ENCODE peak calls at places on chromosome X, in eight cellular contexts. N is fibroblast of lung; E is cardiac muscle cell; H is uterus; T is CD8-positive, alpha-beta T cell; Y is IMR-90; X is pancreas; O is EL. G is an unnamed sample.

GRCh38 chrX:15447985-15448639 is 45.0 kb downstream of the PIR start:
- DNase-seq in N (no peak), E (peak), H (no peak), T (no peak), Y (peak), X (no peak), O (peak), G (no peak)

GRCh38 chrX:9606971-9607370 is 142.1 kb downstream of the TBL1X start:
- DNase-seq in N (no peak), E (no peak), H (no peak), T (no peak), Y (no peak), X (no peak), O (no peak), G (no peak)

GRCh38 chrX:3788494-3789233 is 75.2 kb upstream of the PRKX start:
- DNase-seq in N (no peak), E (no peak), H (no peak), T (peak), Y (no peak), X (no peak), O (no peak), G (no peak)

GRCh38 chrX:40266490-40267333 is 169.0 kb upstream of the BCOR start:
- DNase-seq in N (peak), E (peak), H (peak), T (peak), Y (peak), X (peak), O (peak), G (peak)

GRCh38 chrX:13077168-13077567 is 32.7 kb upstream of the FAM9C start:
- DNase-seq in N (no peak), E (no peak), H (no peak), T (no peak), Y (peak), X (no peak), O (peak), G (peak)

GRCh38 chrX:118182050-118182449 is 65.4 kb upstream of the KLHL13 start:
- DNase-seq in N (peak), E (no peak), H (no peak), T (no peak), Y (peak), X (no peak), O (no peak), G (no peak)

GRCh38 chrX:110795645-110796510 is at the start of gene CHRDL1:
- DNase-seq in N (peak), E (no peak), H (peak), T (no peak), Y (no peak), X (peak), O (peak), G (no peak)

GRCh38 chrX:154370882-154371770 is 3.3 kb downstream of the FLNA start:
- DNase-seq in N (peak), E (peak), H (peak), T (peak), Y (peak), X (peak), O (peak), G (peak)

GRCh38 chrX:109681475-109682081 is 51.5 kb downstream of the ACSL4 start:
- DNase-seq in N (no peak), E (no peak), H (no peak), T (no peak), Y (no peak), X (no peak), O (no peak), G (no peak)

GRCh38 chrX:48715066-48715465 is 18.5 kb downstream of the SUV39H1 start:
- DNase-seq in N (peak), E (peak), H (no peak), T (no peak), Y (peak), X (no peak), O (peak), G (no peak)

GRCh38 chrX:46978341-46979291 is 66.4 kb downstream of the JADE3 start:
- DNase-seq in N (peak), E (peak), H (peak), T (peak), Y (peak), X (peak), O (peak), G (peak)

GRCh38 chrX:66638591-66639500 is at the start of gene EDA2R:
- DNase-seq in N (peak), E (peak), H (peak), T (no peak), Y (peak), X (no peak), O (peak), G (peak)

GRCh38 chrX:103817502-103817901 is 14.6 kb downstream of the RAB9B start:
- DNase-seq in N (peak), E (peak), H (peak), T (no peak), Y (peak), X (no peak), O (peak), G (no peak)